ENCODE peak calls at places on chromosome 10, in seven cellular contexts. P is HepG2, X is K562, I is H1, F is HCT116, G is SK-N-SH, W is GM12878. E is an unnamed sample. For H3K9me3, the result is how much of the 10 kb centered on the place peaks cover.

GRCh38 chr10:30751678-30752331 is 122.3 kb upstream of the LYZL2 start:
- DNase-seq in P (no peak), X (peak), I (peak), F (peak), G (peak), W (peak), E (no peak)

GRCh38 chr10:21518629-21519321 is 6.7 kb downstream of the SKIDA1 start:
- DNase-seq in P (no peak), X (no peak), I (no peak), F (no peak), G (no peak), W (no peak), E (no peak)

GRCh38 chr10:48802611-48803046 is 118.0 kb downstream of the WDFY4 start:
- DNase-seq in P (no peak), X (no peak), I (no peak), F (no peak), G (no peak), W (peak), E (no peak)

GRCh38 chr10:47414752-47415519 is 30.8 kb upstream of the ZNF488 start:
- DNase-seq in P (no peak), X (no peak), I (no peak), F (no peak), G (no peak), W (no peak), E (no peak)

GRCh38 chr10:132994371-132994796 is 52.0 kb upstream of the CFAP46 start:
- DNase-seq in P (no peak), X (no peak), I (no peak), F (no peak), G (no peak), W (no peak), E (no peak)

GRCh38 chr10:75208177-75208576 is 2.4 kb upstream of the VDAC2 start:
- DNase-seq in P (no peak), X (no peak), I (no peak), F (no peak), G (no peak), W (no peak), E (no peak)

GRCh38 chr10:97584060-97584797 is at the start of gene HOGA1:
- DNase-seq in P (peak), X (no peak), I (peak), F (peak), G (peak), W (no peak), E (no peak)

GRCh38 chr10:98446121-98446655 is 547 bp downstream of the HPS1 start:
- DNase-seq in P (no peak), X (no peak), I (peak), F (no peak), G (peak), W (no peak), E (no peak)

GRCh38 chr10:119450606-119451304 is 91.8 kb downstream of the RGS10 start:
- DNase-seq in P (no peak), X (no peak), I (no peak), F (no peak), G (no peak), W (no peak), E (no peak)

GRCh38 chr10:15200626-15201025 is 32.1 kb upstream of the NMT2 start:
- DNase-seq in P (peak), X (no peak), I (no peak), F (peak), G (no peak), W (no peak), E (peak)

GRCh38 chr10:51214897-51215227 is 140.6 kb downstream of the PRKG1 start:
- DNase-seq in P (peak), X (no peak), I (no peak), F (no peak), G (no peak), W (no peak), E (no peak)
- TF ChIP-seq YY1 in P (no peak), X (no peak), I (no peak), F (no peak), G (no peak), W (no peak), E (no peak)

GRCh38 chr10:37520488-37520887 is 336.9 kb downstream of the ZNF248 start:
- DNase-seq in P (no peak), X (no peak), I (no peak), F (no peak), G (no peak), W (no peak), E (no peak)
- H3K9me3 ChIP-seq in P (under half), X (under half), I (under half), F (under half), G (under half), W (under half), E (under half)

DNA sequence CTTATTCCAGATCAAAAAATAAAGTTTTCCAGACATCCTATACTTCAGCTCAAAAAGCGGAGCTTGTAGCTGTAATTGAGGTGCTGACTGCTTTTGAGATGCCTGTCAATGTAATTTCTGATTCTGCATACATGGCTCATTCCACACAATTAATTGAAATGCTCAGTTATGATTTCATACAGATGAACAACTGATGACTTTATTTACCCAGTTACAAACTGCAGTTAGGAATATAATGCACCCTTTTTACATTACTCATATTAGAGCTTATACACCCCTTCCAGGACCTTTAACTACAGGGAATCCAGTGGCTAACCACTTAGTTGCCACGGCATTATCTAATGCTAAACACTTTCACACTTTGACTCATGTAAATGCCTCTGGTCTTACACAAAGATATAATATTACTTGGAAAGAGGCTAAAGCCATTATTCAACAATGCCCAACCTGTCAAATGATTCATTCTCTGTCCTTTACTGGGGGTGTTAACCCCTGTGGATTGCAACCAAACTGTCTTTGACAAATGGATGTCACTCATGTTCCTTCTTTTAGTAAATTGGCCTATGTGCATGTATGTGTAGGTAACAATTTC is 147.3 kb downstream of the ZNF33B start:
- DNase-seq in P (no peak), X (no peak), I (no peak), F (no peak), G (no peak), W (no peak), E (no peak)
- TF ChIP-seq YY1 in P (no peak), X (no peak), I (no peak), F (no peak), G (no peak), W (no peak), E (no peak)

DNA sequence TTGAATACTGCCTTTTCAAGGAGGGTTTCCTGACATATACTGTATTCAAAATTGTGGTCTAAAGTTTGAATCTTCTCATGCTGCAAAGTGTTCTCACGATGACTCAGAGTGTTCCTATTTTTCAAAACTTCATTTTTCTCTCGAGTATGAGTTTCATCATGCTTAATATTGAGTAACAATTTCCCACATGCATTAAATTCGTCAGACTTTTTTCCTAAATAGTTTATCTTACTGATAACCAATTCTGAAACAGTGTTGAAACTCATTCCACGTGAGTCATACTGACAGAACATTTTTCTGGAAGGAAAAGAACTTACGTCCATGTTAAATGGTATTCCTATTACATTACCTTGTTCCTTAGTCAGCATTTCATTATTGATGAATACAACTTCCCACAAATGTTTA is 44.1 kb downstream of the ZNF33B start:
- DNase-seq in P (no peak), X (no peak), I (no peak), F (no peak), G (no peak), W (no peak), E (no peak)
- H3K9me3 ChIP-seq in P (under half), X (under half), I (half or more), F (under half), G (under half), W (under half), E (half or more)

DNA sequence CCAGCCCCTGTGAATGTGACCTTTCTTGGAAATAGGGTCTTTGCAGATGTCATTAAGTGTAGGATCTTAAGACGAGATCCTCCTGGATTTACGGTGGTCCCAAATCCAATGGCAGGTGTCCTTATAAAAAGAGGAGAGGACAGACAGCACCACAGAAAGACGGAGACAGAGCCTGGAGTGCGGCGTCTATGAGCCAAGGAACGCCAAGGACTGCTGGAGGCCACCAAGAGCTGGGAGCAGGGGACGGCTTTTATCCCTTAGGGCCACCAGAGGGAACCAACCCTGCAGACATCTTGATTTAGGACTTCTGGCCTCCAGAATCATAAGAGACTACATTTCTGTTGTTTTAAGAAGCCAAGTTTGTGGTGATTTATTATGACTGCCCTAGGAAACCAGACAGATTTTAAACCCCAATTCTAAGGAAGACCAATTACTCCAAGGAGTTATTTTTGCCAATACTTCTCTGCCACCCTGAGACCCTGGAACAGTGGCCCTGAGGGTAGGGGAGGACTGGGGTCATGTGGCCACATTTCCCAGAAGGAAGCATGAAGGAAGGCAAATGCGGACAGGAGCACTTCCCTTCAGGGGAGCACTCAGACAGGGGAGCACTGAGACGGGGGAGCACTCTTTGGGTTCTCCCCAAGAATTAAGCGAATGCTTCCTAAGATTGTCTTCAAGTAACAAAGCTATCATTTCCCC is 67.6 kb downstream of the CHST15 start:
- DNase-seq in P (peak), X (peak), I (no peak), F (peak), G (peak), W (no peak), E (no peak)
- TF ChIP-seq YY1 in P (no peak), X (no peak), I (peak), F (peak), G (no peak), W (peak), E (no peak)

GRCh38 chr10:85810674-85811073 is 555.9 kb downstream of the GRID1 start:
- DNase-seq in P (no peak), X (no peak), I (no peak), F (no peak), G (no peak), W (no peak), E (no peak)

GRCh38 chr10:85811405-85811804 is 555.2 kb downstream of the GRID1 start:
- DNase-seq in P (no peak), X (no peak), I (no peak), F (no peak), G (no peak), W (no peak), E (no peak)
- H3K9me3 ChIP-seq in P (under half), X (under half), I (under half), F (under half), G (under half), W (under half), E (under half)

DNA sequence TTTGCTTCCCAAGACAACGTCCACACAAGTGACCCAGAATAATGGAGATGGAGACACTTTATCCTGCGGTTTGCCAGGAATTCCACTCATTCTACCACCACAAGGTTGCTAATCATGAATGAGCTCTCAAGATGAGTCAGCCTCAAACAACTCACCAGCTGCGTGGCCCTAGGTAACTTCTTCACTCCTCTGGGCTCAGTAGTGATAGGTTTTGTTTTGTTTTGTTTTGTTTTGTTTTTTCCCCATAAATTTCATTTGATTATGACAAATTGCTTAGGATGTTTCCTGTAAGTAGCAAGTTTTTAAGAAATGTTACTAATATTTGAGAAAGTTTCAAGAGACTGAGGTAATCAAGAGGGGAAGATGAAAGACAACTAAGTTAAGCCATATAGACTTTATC is 286.8 kb downstream of the PARD3 start:
- DNase-seq in P (peak), X (no peak), I (no peak), F (peak), G (no peak), W (no peak), E (peak)
- TF ChIP-seq YY1 in P (no peak), X (no peak), I (peak), F (no peak), G (no peak), W (no peak), E (no peak)

GRCh38 chr10:37794305-37794976 is 63.0 kb downstream of the ZNF248 start:
- DNase-seq in P (peak), X (no peak), I (no peak), F (no peak), G (no peak), W (no peak), E (no peak)
- H3K9me3 ChIP-seq in P (under half), X (under half), I (half or more), F (under half), G (under half), W (under half), E (under half)

GRCh38 chr10:59803714-59804113 is 50.5 kb upstream of the MRLN start:
- DNase-seq in P (no peak), X (no peak), I (no peak), F (no peak), G (no peak), W (no peak), E (no peak)

GRCh38 chr10:59804220-59804619 is 51.0 kb upstream of the MRLN start:
- DNase-seq in P (no peak), X (no peak), I (no peak), F (no peak), G (no peak), W (no peak), E (no peak)

GRCh38 chr10:59807629-59808620 is 54.7 kb upstream of the MRLN start:
- DNase-seq in P (no peak), X (no peak), I (no peak), F (no peak), G (no peak), W (no peak), E (no peak)

GRCh38 chr10:59801171-59801570 is 47.9 kb upstream of the MRLN start:
- DNase-seq in P (no peak), X (no peak), I (no peak), F (no peak), G (no peak), W (no peak), E (no peak)

DNA sequence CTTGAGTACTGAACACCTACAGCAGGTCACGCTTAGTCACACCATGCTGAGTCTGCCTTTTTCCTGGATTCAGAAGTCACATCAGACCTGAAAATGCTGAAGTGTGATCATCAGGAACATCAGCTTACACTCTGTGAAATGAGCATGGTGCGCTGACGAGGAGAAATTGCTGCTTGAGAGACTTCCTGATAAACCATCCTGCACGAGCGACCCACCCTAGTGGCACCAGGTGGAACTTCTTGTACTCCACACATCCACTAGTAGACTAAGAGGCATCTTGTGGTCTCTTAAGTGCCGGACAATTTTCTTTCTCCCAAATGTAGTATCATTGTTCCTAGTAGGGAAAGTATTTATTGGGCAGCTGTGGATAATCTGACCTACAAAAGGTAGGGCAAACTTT is 51.8 kb upstream of the MRLN start:
- DNase-seq in P (peak), X (peak), I (peak), F (no peak), G (peak), W (no peak), E (peak)
- TF ChIP-seq YY1 in P (no peak), X (no peak), I (no peak), F (no peak), G (no peak), W (no peak), E (no peak)

GRCh38 chr10:123635745-123636144 is 30.4 kb upstream of the GPR26 start:
- DNase-seq in P (no peak), X (no peak), I (no peak), F (peak), G (no peak), W (no peak), E (no peak)
- H3K9me3 ChIP-seq in P (under half), X (under half), I (under half), F (under half), G (under half), W (under half), E (under half)